ENCODE peak calls at places on chromosomes 16 and 17, in four cellular contexts. One of them, this sample, is unnamed.

GRCh38 chr17:48625502-48626201 is 506 bp downstream of the HOXB9 start:
- DNase-seq in GM12878: no peak
- DNase-seq in HepG2: no peak
- DNase-seq in K562: peak; percentile 62
- DNase-seq in this sample: no peak

GRCh38 chr16:149024-149675 is 3.3 kb upstream of the HBZ start:
- DNase-seq in HepG2: no peak
- DNase-seq in GM12878: no peak
- DNase-seq in K562: no peak
- DNase-seq in this sample: no peak

GRCh38 chr16:11566398-11566797 is 20.3 kb downstream of the LITAF start:
- DNase-seq in K562: no peak
- DNase-seq in GM12878: no peak
- DNase-seq in HepG2: no peak
- DNase-seq in this sample: no peak

GRCh38 chr17:48952904-48953303 is 8.3 kb upstream of the SNF8 start:
- DNase-seq in K562: no peak
- DNase-seq in GM12878: peak; percentile 58
- DNase-seq in HepG2: no peak
- DNase-seq in this sample: no peak

GRCh38 chr17:16322636-16323035 is 30.6 kb downstream of the CENPV start:
- DNase-seq in K562: no peak
- DNase-seq in GM12878: no peak
- DNase-seq in HepG2: no peak
- DNase-seq in this sample: no peak

GRCh38 chr16:72819345-72819744 is 228.6 kb downstream of the ZFHX3 start:
- DNase-seq in HepG2: no peak
- DNase-seq in GM12878: no peak
- DNase-seq in K562: no peak
- DNase-seq in this sample: no peak

GRCh38 chr17:19354123-19354522 is 8.4 kb downstream of the B9D1 start:
- DNase-seq in GM12878: no peak
- DNase-seq in K562: no peak
- DNase-seq in HepG2: no peak
- DNase-seq in this sample: no peak

GRCh38 chr17:61317779-61318178 is 81.9 kb upstream of the TBX2 start:
- DNase-seq in K562: no peak
- DNase-seq in HepG2: no peak
- DNase-seq in GM12878: no peak
- DNase-seq in this sample: no peak

GRCh38 chr16:64478258-64478906 is 643.5 kb downstream of the CDH11 start:
- DNase-seq in K562: no peak
- DNase-seq in GM12878: no peak
- DNase-seq in HepG2: peak; percentile 64
- DNase-seq in this sample: no peak

GRCh38 chr16:31273676-31274075 is 13.9 kb downstream of the ITGAM start:
- DNase-seq in HepG2: no peak
- DNase-seq in GM12878: no peak
- DNase-seq in K562: no peak
- DNase-seq in this sample: no peak

DNA sequence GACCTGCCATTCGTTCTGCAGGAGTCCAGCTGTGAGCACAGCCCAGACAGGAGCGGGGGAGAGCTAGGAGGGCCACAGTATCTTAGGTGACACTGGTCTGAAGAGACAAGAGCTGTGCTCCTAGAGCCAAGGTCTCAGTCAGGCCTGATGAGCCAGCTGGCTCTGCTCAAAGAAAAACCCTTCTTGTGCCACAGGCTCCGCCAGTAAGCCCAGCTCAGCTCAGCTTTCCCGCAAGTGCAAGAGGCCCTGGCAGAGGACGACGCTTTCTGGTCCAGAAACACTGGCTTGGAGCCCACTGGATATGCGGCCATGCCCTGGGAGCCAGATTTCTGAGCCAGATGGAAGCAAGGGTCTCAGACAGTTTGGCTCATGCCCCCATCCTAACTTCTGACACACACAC is 23.9 kb downstream of the PEMT start:
- DNase-seq in GM12878: no peak
- DNase-seq in HepG2: no peak
- DNase-seq in K562: no peak
- DNase-seq in this sample: no peak
- TF ChIP-seq TARDBP in GM12878: no peak
- TF ChIP-seq TARDBP in HepG2: no peak
- TF ChIP-seq TARDBP in K562: no peak
- TF ChIP-seq TARDBP in this sample: no peak

DNA sequence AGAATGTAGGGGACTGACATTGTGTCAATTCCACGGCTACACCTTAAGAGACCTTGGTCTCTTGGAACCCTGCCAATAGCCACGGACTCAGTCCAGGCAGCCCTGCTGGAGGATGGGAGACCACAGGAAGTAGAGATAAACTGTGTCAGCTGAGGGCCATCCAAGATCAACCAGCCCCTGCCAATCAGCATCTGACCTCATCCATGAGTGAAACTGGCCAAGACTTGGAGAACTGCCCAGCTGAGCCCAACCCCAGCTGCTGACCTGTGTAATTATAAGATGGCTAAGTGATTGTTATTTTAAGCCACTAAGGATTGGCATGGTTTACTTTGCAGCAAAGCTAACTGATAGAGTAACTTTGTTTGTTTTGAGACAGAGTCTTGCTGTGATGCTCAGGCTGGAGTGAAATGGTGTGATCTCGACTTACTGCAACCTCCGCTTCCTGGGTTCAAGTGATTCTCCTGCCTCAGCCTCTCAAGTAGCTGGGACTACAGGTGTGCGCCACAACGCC is 13.3 kb upstream of the YWHAE start:
- DNase-seq in K562: peak; percentile 63
- DNase-seq in HepG2: peak; percentile 77
- DNase-seq in GM12878: no peak
- DNase-seq in this sample: no peak
- TF ChIP-seq TARDBP in K562: no peak
- TF ChIP-seq TARDBP in HepG2: peak; percentile 45
- TF ChIP-seq TARDBP in GM12878: no peak
- TF ChIP-seq TARDBP in this sample: no peak

GRCh38 chr17:54348234-54348633 is 525.5 kb downstream of the KIF2B start:
- DNase-seq in GM12878: no peak
- DNase-seq in HepG2: no peak
- DNase-seq in K562: no peak
- DNase-seq in this sample: no peak

GRCh38 chr17:54347495-54347894 is 524.8 kb downstream of the KIF2B start:
- DNase-seq in HepG2: no peak
- DNase-seq in K562: no peak
- DNase-seq in GM12878: no peak
- DNase-seq in this sample: no peak
- TF ChIP-seq TARDBP in HepG2: no peak
- TF ChIP-seq TARDBP in K562: no peak
- TF ChIP-seq TARDBP in GM12878: no peak
- TF ChIP-seq TARDBP in this sample: no peak

GRCh38 chr16:77304883-77305282 is 105.7 kb downstream of the SYCE1L start:
- DNase-seq in GM12878: no peak
- DNase-seq in K562: no peak
- DNase-seq in HepG2: peak; percentile 34
- DNase-seq in this sample: no peak
- TF ChIP-seq TARDBP in GM12878: no peak
- TF ChIP-seq TARDBP in K562: no peak
- TF ChIP-seq TARDBP in HepG2: no peak
- TF ChIP-seq TARDBP in this sample: no peak